ENCODE peak calls at places on chromosomes 3 and 15, in nine cellular contexts. K is DMS 273 treated with DMSO at 0.1 percent for 48 hours, Z is T1000, S is hippocampal formation, O is activated T-cell treated with anti-CD3 and anti-CD28 coated beads for 4 hours, M is NCI-H524 treated with DMSO at 0.1 percent for 48 hours, U is GM12864, R is SW480, W is aorta. X is an unnamed sample.

GRCh38 chr3:100221159-100221558 is 39.6 kb upstream of the TBC1D23 start:
- DNase-seq in K (no peak), Z (no peak), S (no peak), O (no peak), M (no peak), U (no peak), R (no peak), W (no peak), X (no peak)

GRCh38 chr3:143737065-143737464 is 111.2 kb downstream of the SLC9A9 start:
- DNase-seq in K (no peak), Z (no peak), S (no peak), O (no peak), M (no peak), U (no peak), R (no peak), W (no peak), X (no peak)

GRCh38 chr3:57675530-57675929 is 17.3 kb downstream of the DENND6A start:
- DNase-seq in K (no peak), Z (no peak), S (no peak), O (no peak), M (no peak), U (no peak), R (no peak), W (no peak), X (no peak)

GRCh38 chr3:9130318-9131110 is 118.9 kb downstream of the SRGAP3 start:
- DNase-seq in K (no peak), Z (no peak), S (no peak), O (no peak), M (no peak), U (no peak), R (no peak), W (no peak), X (peak)

GRCh38 chr3:194072691-194073279 is 63.2 kb upstream of the HES1 start:
- DNase-seq in K (no peak), Z (no peak), S (no peak), O (no peak), M (no peak), U (no peak), R (no peak), W (no peak), X (no peak)

GRCh38 chr15:83515171-83515570 is 68.0 kb downstream of the SH3GL3 start:
- DNase-seq in K (no peak), Z (no peak), S (no peak), O (no peak), M (no peak), U (no peak), R (peak), W (no peak), X (no peak)

GRCh38 chr3:87206070-87206469 is 21.0 kb upstream of the CHMP2B start:
- DNase-seq in K (no peak), Z (peak), S (no peak), O (no peak), M (no peak), U (no peak), R (peak), W (no peak), X (no peak)

GRCh38 chr3:61561374-61562041 is at the start of gene PTPRG:
- DNase-seq in K (peak), Z (peak), S (peak), O (no peak), M (peak), U (no peak), R (peak), W (peak), X (peak)

GRCh38 chr3:138381950-138382715 is 33.8 kb downstream of the MRAS start:
- DNase-seq in K (no peak), Z (no peak), S (peak), O (no peak), M (no peak), U (no peak), R (no peak), W (peak), X (peak)

GRCh38 chr15:100107151-100107550 is 234.6 kb downstream of the ADAMTS17 start:
- DNase-seq in K (no peak), Z (no peak), S (no peak), O (no peak), M (no peak), U (no peak), R (no peak), W (peak), X (no peak)

GRCh38 chr15:82312611-82313349 is 36.5 kb downstream of the GOLGA6L10 start:
- DNase-seq in K (no peak), Z (no peak), S (no peak), O (no peak), M (peak), U (no peak), R (no peak), W (peak), X (no peak)

GRCh38 chr15:27549796-27550195 is 549.3 kb downstream of the OCA2 start:
- DNase-seq in K (no peak), Z (no peak), S (no peak), O (no peak), M (no peak), U (no peak), R (no peak), W (no peak), X (no peak)

GRCh38 chr15:68997050-68997449 is 17.4 kb upstream of the NOX5 start:
- DNase-seq in K (no peak), Z (no peak), S (no peak), O (no peak), M (no peak), U (no peak), R (no peak), W (no peak), X (no peak)

GRCh38 chr3:133487920-133488540 is 85.5 kb upstream of the CDV3 start:
- DNase-seq in K (no peak), Z (no peak), S (no peak), O (peak), M (no peak), U (no peak), R (no peak), W (no peak), X (no peak)

GRCh38 chr3:42635111-42635510 is 18.4 kb upstream of the ZBTB47 start:
- DNase-seq in K (no peak), Z (no peak), S (no peak), O (no peak), M (no peak), U (no peak), R (no peak), W (no peak), X (no peak)

GRCh38 chr15:63677778-63678177 is 80.6 kb downstream of the FBXL22 start:
- DNase-seq in K (no peak), Z (no peak), S (no peak), O (no peak), M (no peak), U (no peak), R (no peak), W (no peak), X (no peak)

GRCh38 chr15:77753238-77753873 is 120.6 kb upstream of the LINGO1 start:
- DNase-seq in K (no peak), Z (no peak), S (no peak), O (no peak), M (no peak), U (no peak), R (peak), W (no peak), X (no peak)

GRCh38 chr15:80404719-80405553 is 754 bp downstream of the ARNT2 start:
- DNase-seq in K (no peak), Z (no peak), S (peak), O (no peak), M (no peak), U (no peak), R (peak), W (peak), X (peak)

GRCh38 chr3:60217156-60217911 is 1033.9 kb downstream of the FHIT start:
- DNase-seq in K (no peak), Z (no peak), S (no peak), O (no peak), M (no peak), U (no peak), R (no peak), W (no peak), X (no peak)

GRCh38 chr3:128619146-128619890 is 31.3 kb downstream of the RPN1 start:
- DNase-seq in K (no peak), Z (no peak), S (no peak), O (no peak), M (no peak), U (no peak), R (no peak), W (no peak), X (no peak)

GRCh38 chr15:79089331-79089889 is 1.2 kb downstream of the RASGRF1 start:
- DNase-seq in K (no peak), Z (no peak), S (no peak), O (no peak), M (no peak), U (no peak), R (no peak), W (peak), X (no peak)

GRCh38 chr3:193975072-193975535 is 160.8 kb upstream of the HES1 start:
- DNase-seq in K (no peak), Z (no peak), S (no peak), O (no peak), M (no peak), U (no peak), R (no peak), W (no peak), X (no peak)

GRCh38 chr15:77827860-77828259 is 195.1 kb upstream of the LINGO1 start:
- DNase-seq in K (no peak), Z (no peak), S (no peak), O (no peak), M (no peak), U (no peak), R (no peak), W (peak), X (no peak)

GRCh38 chr3:94076055-94076454 is 13.2 kb downstream of the NSUN3 start:
- DNase-seq in K (no peak), Z (no peak), S (no peak), O (no peak), M (no peak), U (no peak), R (no peak), W (no peak), X (no peak)

GRCh38 chr3:85667744-85668143 is 709.0 kb downstream of the CADM2 start:
- DNase-seq in K (no peak), Z (no peak), S (no peak), O (no peak), M (no peak), U (no peak), R (no peak), W (no peak), X (no peak)

GRCh38 chr15:77620960-77621647 is 11.6 kb downstream of the LINGO1 start:
- DNase-seq in K (no peak), Z (no peak), S (no peak), O (no peak), M (no peak), U (no peak), R (no peak), W (no peak), X (no peak)

GRCh38 chr15:51310064-51310463 is 28.3 kb downstream of the CYP19A1 start:
- DNase-seq in K (no peak), Z (no peak), S (no peak), O (no peak), M (no peak), U (no peak), R (no peak), W (no peak), X (no peak)